ENCODE peak calls at places on chromosomes 2 and 18, in six cellular contexts. Y is GM12878, S is K562, T is A549, A is HepG2, W is upper lobe of left lung. R is an unnamed sample.

GRCh38 chr2:150188177-150188576 is 299.3 kb downstream of the RND3 start:
- ATAC-seq in Y (no peak), S (no peak), T (peak; percentile 39), A (no peak), W (no peak), R (no peak)

GRCh38 chr2:235868645-235869044 is 299.5 kb downstream of the GBX2 start:
- ATAC-seq in Y (no peak), S (no peak), T (no peak), A (no peak), W (no peak), R (no peak)

GRCh38 chr2:28413152-28413895 is 20.7 kb downstream of the FOSL2 start:
- ATAC-seq in Y (peak; percentile 73), S (peak; percentile 70), T (peak; percentile 40), A (peak; percentile 72), W (peak; percentile 24), R (no peak)

GRCh38 chr2:191630313-191630712 is 47.6 kb upstream of the NABP1 start:
- ATAC-seq in Y (no peak), S (peak; percentile 41), T (no peak), A (no peak), W (no peak), R (no peak)

GRCh38 chr2:67674668-67675067 is 277.5 kb downstream of the ETAA1 start:
- ATAC-seq in Y (no peak), S (no peak), T (no peak), A (no peak), W (no peak), R (no peak)

GRCh38 chr2:84882415-84882738 is 1.5 kb upstream of the TRABD2A start:
- ATAC-seq in Y (no peak), S (no peak), T (peak; percentile 7), A (no peak), W (no peak), R (no peak)

GRCh38 chr2:23135481-23136100 is 249.4 kb upstream of the KLHL29 start:
- ATAC-seq in Y (no peak), S (no peak), T (peak; percentile 38), A (no peak), W (peak; percentile 41), R (peak; percentile 76)

GRCh38 chr18:8121942-8122480 is 487.2 kb upstream of the RAB12 start:
- ATAC-seq in Y (no peak), S (no peak), T (no peak), A (no peak), W (no peak), R (no peak)

GRCh38 chr2:174158003-174158402 is 90.3 kb downstream of the OLA1 start:
- ATAC-seq in Y (peak; percentile 98), S (peak; percentile 94), T (peak; percentile 98), A (peak; percentile 96), W (no peak), R (no peak)

GRCh38 chr2:42092084-42092996 is 44.5 kb downstream of the PKDCC start:
- ATAC-seq in Y (no peak), S (no peak), T (peak; percentile 41), A (peak; percentile 90), W (peak; percentile 65), R (no peak)

GRCh38 chr2:165469417-165469816 is at the start of gene CSRNP3:
- ATAC-seq in Y (peak; percentile 45), S (no peak), T (peak; percentile 99), A (peak; percentile 92), W (peak; percentile 93), R (peak; percentile 95)

GRCh38 chr18:12278765-12279682 is 24.9 kb downstream of the CIDEA start:
- ATAC-seq in Y (no peak), S (peak; percentile 14), T (no peak), A (peak; percentile 93), W (peak; percentile 95), R (peak; percentile 98)
- TF ChIP-seq EP300 in Y (no peak), S (no peak), T (no peak), A (no peak), W (no peak), R (peak; percentile 19)

GRCh38 chr2:105399207-105399861 is 483 bp upstream of the FHL2 start:
- ATAC-seq in Y (no peak), S (no peak), T (no peak), A (no peak), W (no peak), R (peak; percentile 29)
- TF ChIP-seq CTCF in Y (no peak), S (no peak), T (peak; percentile 4), A (no peak), W (no peak), R (no peak)

GRCh38 chr18:24065942-24066341 is 51.4 kb downstream of the TTC39C start:
- ATAC-seq in Y (no peak), S (no peak), T (no peak), A (no peak), W (no peak), R (no peak)

GRCh38 chr18:24071029-24071428 is 56.5 kb downstream of the TTC39C start:
- ATAC-seq in Y (no peak), S (no peak), T (no peak), A (no peak), W (no peak), R (no peak)

GRCh38 chr18:24071779-24072178 is 57.2 kb downstream of the TTC39C start:
- ATAC-seq in Y (no peak), S (no peak), T (no peak), A (no peak), W (no peak), R (no peak)

GRCh38 chr18:24072743-24073142 is 58.2 kb downstream of the TTC39C start:
- ATAC-seq in Y (no peak), S (no peak), T (no peak), A (no peak), W (no peak), R (no peak)

GRCh38 chr18:24068945-24069693 is 54.6 kb downstream of the TTC39C start:
- ATAC-seq in Y (no peak), S (no peak), T (no peak), A (no peak), W (no peak), R (no peak)
- TF ChIP-seq EP300 in Y (no peak), S (no peak), T (no peak), A (no peak), W (no peak), R (no peak)

GRCh38 chr18:45441110-45441842 is 174.0 kb upstream of the SLC14A2 start:
- ATAC-seq in Y (no peak), S (no peak), T (no peak), A (no peak), W (no peak), R (no peak)
- TF ChIP-seq CTCF in Y (no peak), S (no peak), T (peak; percentile 20), A (no peak), W (no peak), R (peak; percentile 48)

DNA sequence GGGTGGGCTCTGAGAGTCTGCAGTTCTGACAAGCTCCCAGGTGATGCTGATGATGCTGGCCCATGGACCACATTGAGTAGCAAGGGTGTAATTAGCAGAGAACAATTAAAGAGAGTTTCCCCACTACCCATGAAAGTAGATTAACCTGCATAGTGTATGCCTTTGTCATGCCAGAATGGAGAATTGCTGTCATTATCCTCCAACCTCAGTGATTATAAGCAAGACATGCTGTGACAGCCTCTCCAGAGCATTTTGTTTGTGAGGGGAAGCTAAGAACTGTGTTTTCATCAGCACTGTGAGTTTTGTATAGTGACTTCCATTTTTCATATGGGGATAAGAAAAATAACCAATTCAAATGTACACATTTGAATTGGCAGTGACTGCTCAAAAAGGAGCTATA is 59.6 kb upstream of the LYPD1 start:
- ATAC-seq in Y (no peak), S (no peak), T (no peak), A (no peak), W (no peak), R (no peak)
- TF ChIP-seq EP300 in Y (no peak), S (no peak), T (no peak), A (no peak), W (no peak), R (no peak)

DNA sequence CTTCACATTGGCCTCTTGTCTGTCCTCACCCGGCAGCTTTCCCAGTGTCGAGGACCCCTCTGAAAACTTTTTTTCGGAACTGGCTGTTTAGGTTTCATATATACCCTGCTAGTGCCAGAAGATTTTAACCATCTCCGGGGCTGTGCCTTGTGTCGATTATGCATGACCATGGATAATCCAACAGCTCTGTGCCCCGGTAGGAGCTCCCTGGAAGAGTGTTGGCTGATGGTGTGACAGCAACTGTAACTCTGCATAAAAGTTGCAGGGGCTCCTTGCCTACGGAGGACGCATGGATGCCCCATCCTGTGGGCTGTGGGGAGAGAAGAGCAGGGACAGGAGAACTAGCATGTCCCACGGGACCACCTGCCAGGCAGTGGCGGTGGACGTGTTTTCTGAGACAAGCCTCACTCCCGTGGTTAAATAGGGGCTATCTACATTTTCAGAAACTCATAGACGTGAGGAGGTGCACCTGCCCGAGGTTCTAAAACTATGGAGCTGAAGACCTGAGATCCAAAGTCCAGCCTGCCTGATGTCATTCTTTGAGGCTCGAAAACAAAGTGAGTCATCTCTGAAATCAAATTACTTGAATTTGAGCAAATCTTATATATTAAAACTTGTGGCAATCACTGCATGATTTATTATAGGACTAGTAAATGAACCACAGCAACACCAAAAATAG is 437.2 kb upstream of the HS6ST1 start:
- ATAC-seq in Y (peak; percentile 6), S (no peak), T (no peak), A (peak; percentile 26), W (no peak), R (no peak)
- TF ChIP-seq CTCF in Y (no peak), S (no peak), T (no peak), A (no peak), W (no peak), R (no peak)

GRCh38 chr2:20635698-20636584 is 15.0 kb downstream of the HS1BP3 start:
- ATAC-seq in Y (peak; percentile 95), S (peak; percentile 98), T (peak; percentile 90), A (peak; percentile 96), W (peak; percentile 91), R (peak; percentile 72)
- TF ChIP-seq EP300 in Y (no peak), S (no peak), T (no peak), A (peak; percentile 29), W (no peak), R (no peak)

DNA sequence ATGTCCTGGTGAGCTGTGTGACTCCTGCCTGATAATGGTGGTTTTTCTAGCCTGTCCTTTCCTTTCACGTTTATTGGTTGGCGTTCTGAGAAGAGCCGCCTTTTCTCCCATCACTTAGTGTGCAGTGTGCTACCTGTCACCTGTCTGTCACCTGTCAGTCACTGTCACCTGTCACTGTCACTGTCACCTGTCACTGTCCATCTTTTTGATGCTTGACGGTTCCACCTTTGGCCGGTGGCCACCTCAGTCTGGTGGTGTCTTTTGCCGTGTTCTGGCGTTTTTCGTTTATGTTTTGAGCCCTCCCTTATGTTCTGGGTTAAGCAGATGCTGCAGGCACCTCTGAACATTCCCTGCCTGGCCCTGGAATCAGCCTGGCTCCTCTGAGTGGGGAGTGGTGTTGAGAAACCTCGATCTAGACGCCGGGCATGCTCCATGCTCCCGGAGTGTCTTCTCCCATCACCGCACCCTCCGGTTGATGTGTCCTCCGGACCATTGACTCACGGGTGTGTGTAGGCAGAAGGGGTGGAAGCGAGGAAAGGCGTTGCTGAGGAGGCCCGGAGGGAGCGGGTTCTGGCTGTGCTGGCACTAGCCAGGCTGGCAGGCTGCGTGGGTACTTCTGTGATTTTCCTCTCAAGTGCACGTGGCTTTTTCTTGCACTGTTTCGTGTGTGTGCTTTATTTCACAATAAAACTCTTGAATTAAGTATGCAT is 20.7 kb downstream of the DTYMK start:
- ATAC-seq in Y (no peak), S (no peak), T (no peak), A (no peak), W (no peak), R (no peak)
- TF ChIP-seq CTCF in Y (no peak), S (no peak), T (no peak), A (no peak), W (no peak), R (no peak)

GRCh38 chr2:233039217-233040173 is 7.0 kb downstream of the NEU2 start:
- ATAC-seq in Y (no peak), S (no peak), T (no peak), A (peak; percentile 12), W (no peak), R (no peak)
- TF ChIP-seq EP300 in Y (no peak), S (no peak), T (no peak), A (no peak), W (no peak), R (no peak)

R was measured in gastroesophageal sphincter.